ENCODE peak calls at places on chromosomes 6 and 20, in eight cellular contexts. A is SW 1271; M is stimulated activated naive CD4-positive, alpha-beta T cell; Q is lower leg skin; O is retina; N is stimulated activated CD8-positive, alpha-beta memory T cell treated with anti-CD3 and anti-CD28 coated beads, Interleukin-4, amount 100 ng/mL, for 24 hours; P is psoas muscle; X is lower lobe of right lung. J is an unnamed sample.

GRCh38 chr20:22586645-22587310 is 2.4 kb upstream of the FOXA2 start:
- DNase-seq in A (no peak), M (no peak), Q (no peak), O (peak), N (no peak), P (peak), X (peak), J (no peak)

GRCh38 chr6:90285611-90286381 is 10.8 kb downstream of the BACH2 start:
- DNase-seq in A (no peak), M (peak), Q (peak), O (peak), N (peak), P (peak), X (peak), J (peak)

GRCh38 chr6:168156742-168157265 is 77.8 kb upstream of the FRMD1 start:
- DNase-seq in A (no peak), M (no peak), Q (peak), O (no peak), N (no peak), P (no peak), X (no peak), J (no peak)

GRCh38 chr20:56360133-56360898 is 1.5 kb downstream of the FAM210B start:
- DNase-seq in A (no peak), M (no peak), Q (no peak), O (peak), N (no peak), P (no peak), X (no peak), J (no peak)

GRCh38 chr6:159043986-159044385 is 805 bp downstream of the TAGAP start:
- DNase-seq in A (no peak), M (no peak), Q (no peak), O (no peak), N (no peak), P (no peak), X (no peak), J (peak)

GRCh38 chr6:1552296-1552761 is 57.4 kb upstream of the FOXC1 start:
- DNase-seq in A (no peak), M (no peak), Q (no peak), O (no peak), N (no peak), P (no peak), X (no peak), J (peak)

GRCh38 chr20:13333793-13334192 is 112.7 kb downstream of the ISM1 start:
- DNase-seq in A (no peak), M (no peak), Q (no peak), O (no peak), N (no peak), P (no peak), X (no peak), J (no peak)

GRCh38 chr6:127120109-127120786 is 1.8 kb downstream of the RSPO3 start:
- DNase-seq in A (no peak), M (no peak), Q (peak), O (peak), N (no peak), P (peak), X (peak), J (no peak)

GRCh38 chr20:35742741-35743523 is 872 bp upstream of the RBM39 start:
- DNase-seq in A (no peak), M (peak), Q (no peak), O (no peak), N (no peak), P (no peak), X (no peak), J (no peak)

GRCh38 chr20:53910312-53911002 is 159.9 kb downstream of the BCAS1 start:
- DNase-seq in A (no peak), M (no peak), Q (peak), O (no peak), N (no peak), P (no peak), X (no peak), J (no peak)

GRCh38 chr6:18207949-18208348 is 52.7 kb downstream of the KDM1B start:
- DNase-seq in A (no peak), M (no peak), Q (no peak), O (no peak), N (no peak), P (no peak), X (no peak), J (no peak)

GRCh38 chr20:5369622-5370021 is 52.9 kb upstream of the PROKR2 start:
- DNase-seq in A (no peak), M (no peak), Q (no peak), O (no peak), N (no peak), P (no peak), X (no peak), J (no peak)

GRCh38 chr6:40398810-40399477 is 188.2 kb downstream of the LRFN2 start:
- DNase-seq in A (no peak), M (no peak), Q (peak), O (no peak), N (no peak), P (no peak), X (no peak), J (no peak)

GRCh38 chr6:33205172-33206026 is 944 bp downstream of the HSD17B8 start:
- DNase-seq in A (no peak), M (no peak), Q (peak), O (no peak), N (no peak), P (peak), X (no peak), J (peak)

GRCh38 chr6:87700351-87700728 is 1.7 kb downstream of the AKIRIN2 start:
- DNase-seq in A (no peak), M (no peak), Q (no peak), O (no peak), N (no peak), P (no peak), X (no peak), J (no peak)

GRCh38 chr20:32336918-32337347 is 21.2 kb upstream of the ASXL1 start:
- DNase-seq in A (peak), M (peak), Q (no peak), O (no peak), N (no peak), P (no peak), X (no peak), J (no peak)

GRCh38 chr20:48804300-48804980 is 23.4 kb downstream of the PREX1 start:
- DNase-seq in A (no peak), M (no peak), Q (no peak), O (no peak), N (no peak), P (no peak), X (no peak), J (no peak)

GRCh38 chr20:7358670-7359069 is 581.6 kb downstream of the HAO1 start:
- DNase-seq in A (no peak), M (no peak), Q (no peak), O (no peak), N (no peak), P (no peak), X (no peak), J (no peak)

GRCh38 chr6:3568396-3569082 is 111.7 kb upstream of the SLC22A23 start:
- DNase-seq in A (no peak), M (no peak), Q (peak), O (peak), N (no peak), P (no peak), X (no peak), J (no peak)

GRCh38 chr6:70176853-70177550 is 125.9 kb downstream of the COL9A1 start:
- DNase-seq in A (no peak), M (no peak), Q (no peak), O (no peak), N (no peak), P (no peak), X (no peak), J (no peak)

GRCh38 chr20:43680976-43681375 is 14.1 kb downstream of the MYBL2 start:
- DNase-seq in A (no peak), M (no peak), Q (no peak), O (no peak), N (no peak), P (no peak), X (no peak), J (no peak)

J was measured in activated CD4-positive, alpha-beta memory T cell treated with anti-CD3 and anti-CD28 coated beads, Interleukin-2, amount 10 ng/mL, durations not matched to agents 7 days and 5 days.